ENCODE peak calls at places on chromosomes 16 and 17, in eight cellular contexts. J, Z, L, F, R, I, B and D are unnamed samples. For H3K27me3, the result is how much of the 10 kb centered on the place peaks cover.

GRCh38 chr17:77959926-77960521 is 1.5 kb downstream of the TNRC6C start:
- DNase-seq in J (no peak), Z (peak), L (no peak), F (no peak), R (peak), I (no peak), B (no peak), D (no peak)

GRCh38 chr16:48109496-48109895 is 46.3 kb downstream of the ABCC12 start:
- DNase-seq in J (no peak), Z (no peak), L (no peak), F (no peak), R (no peak), I (no peak), B (no peak), D (no peak)

GRCh38 chr16:3465911-3466584 is 22.6 kb downstream of the NAA60 start:
- DNase-seq in J (no peak), Z (no peak), L (no peak), F (no peak), R (no peak), I (no peak), B (no peak), D (no peak)

GRCh38 chr17:44602970-44603369 is 45.7 kb downstream of the FZD2 start:
- DNase-seq in J (no peak), Z (no peak), L (no peak), F (no peak), R (no peak), I (no peak), B (no peak), D (no peak)

GRCh38 chr17:8192070-8192815 is 2.3 kb upstream of the BORCS6 start:
- DNase-seq in J (no peak), Z (peak), L (peak), F (peak), R (peak), I (no peak), B (peak), D (peak)

GRCh38 chr16:55116165-55116894 is 185.7 kb downstream of the IRX5 start:
- DNase-seq in J (no peak), Z (no peak), L (no peak), F (no peak), R (no peak), I (no peak), B (no peak), D (no peak)

GRCh38 chr16:77974883-77975282 is 47.5 kb upstream of the CLEC3A start:
- DNase-seq in J (no peak), Z (peak), L (no peak), F (no peak), R (no peak), I (no peak), B (no peak), D (no peak)

GRCh38 chr17:38454528-38454927 is 26.3 kb downstream of the ARHGAP23 start:
- DNase-seq in J (peak), Z (no peak), L (no peak), F (peak), R (peak), I (no peak), B (peak), D (peak)

DNA sequence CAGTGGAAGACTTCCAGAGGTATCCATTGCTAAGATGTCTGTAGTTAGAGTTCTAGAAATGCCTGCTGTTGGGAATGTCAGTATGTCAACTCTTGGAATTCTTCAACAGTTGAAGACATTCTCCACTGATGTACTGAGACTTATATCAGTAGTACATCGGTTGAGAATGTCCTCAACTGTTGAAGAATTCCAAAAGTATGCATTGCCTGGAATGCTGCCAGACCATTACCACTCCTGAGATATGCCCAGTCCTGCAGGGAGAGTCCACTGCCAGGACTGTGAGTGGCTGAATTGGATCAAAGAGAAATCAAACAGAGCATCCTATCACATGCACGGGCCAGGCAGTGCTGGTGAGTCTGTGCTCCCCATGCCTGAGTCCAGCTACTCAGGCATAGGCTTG is 42.0 kb downstream of the IL21R start:
- DNase-seq in J (no peak), Z (no peak), L (no peak), F (no peak), R (no peak), I (no peak), B (no peak), D (no peak)
- TF ChIP-seq POLR2AphosphoS5 in J (no peak), Z (no peak), L (no peak), F (no peak), R (no peak), I (no peak), B (no peak), D (no peak)

GRCh38 chr16:2149630-2150417 is 1.4 kb downstream of the RAB26 start:
- DNase-seq in J (no peak), Z (peak), L (no peak), F (no peak), R (no peak), I (no peak), B (no peak), D (no peak)
- H3K27ac ChIP-seq in J (peak), Z (no peak), L (peak), F (peak), R (no peak), I (no peak), B (no peak), D (no peak)

GRCh38 chr17:48692049-48692448 is 30.3 kb downstream of the PRAC1 start:
- DNase-seq in J (no peak), Z (no peak), L (no peak), F (no peak), R (no peak), I (no peak), B (no peak), D (no peak)
- H3K27me3 ChIP-seq in J (under half), Z (under half), L (under half), F (under half), R (under half), I (under half), B (under half), D (under half)

DNA sequence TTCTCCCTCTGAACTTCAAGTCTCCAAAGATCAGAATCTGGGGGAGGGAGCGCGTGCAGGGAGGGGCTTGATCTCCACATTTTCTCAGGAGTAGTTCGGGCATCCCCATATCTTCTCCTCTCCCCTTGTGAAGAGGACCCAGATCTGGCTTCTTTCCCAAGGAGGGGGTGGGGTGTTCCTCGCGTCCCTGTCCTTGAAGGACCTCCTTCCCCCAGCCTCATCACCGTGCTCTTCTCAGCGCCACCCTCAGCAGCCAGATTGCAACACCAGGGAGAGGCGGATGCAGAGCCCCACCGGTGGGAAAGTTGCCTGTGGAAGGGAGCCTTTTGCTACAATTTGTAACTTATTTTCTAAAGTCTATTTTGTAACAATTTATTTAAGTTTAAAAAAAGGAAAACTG is 5.7 kb downstream of the PRSS53 start:
- DNase-seq in J (no peak), Z (no peak), L (peak), F (no peak), R (no peak), I (no peak), B (no peak), D (peak)
- TF ChIP-seq POLR2AphosphoS5 in J (no peak), Z (no peak), L (no peak), F (no peak), R (no peak), I (no peak), B (no peak), D (no peak)

GRCh38 chr16:5032748-5033167 is 977 bp downstream of the NAGPA start:
- DNase-seq in J (no peak), Z (no peak), L (no peak), F (peak), R (peak), I (no peak), B (no peak), D (no peak)
- H3K27ac ChIP-seq in J (peak), Z (no peak), L (no peak), F (peak), R (no peak), I (peak), B (no peak), D (no peak)

GRCh38 chr17:76074390-76075363 is at the start of gene GALR2:
- DNase-seq in J (no peak), Z (peak), L (peak), F (no peak), R (no peak), I (no peak), B (no peak), D (no peak)

GRCh38 chr17:76077582-76078110 is 1.3 kb upstream of the ZACN start:
- DNase-seq in J (no peak), Z (peak), L (peak), F (no peak), R (no peak), I (no peak), B (no peak), D (no peak)

GRCh38 chr17:76076100-76076764 is 1.7 kb downstream of the GALR2 start:
- DNase-seq in J (no peak), Z (peak), L (no peak), F (no peak), R (no peak), I (no peak), B (no peak), D (no peak)

GRCh38 chr17:76076765-76077581 is 2.0 kb upstream of the ZACN start:
- DNase-seq in J (no peak), Z (peak), L (no peak), F (no peak), R (no peak), I (no peak), B (no peak), D (no peak)

GRCh38 chr17:76075364-76076099 is 951 bp downstream of the GALR2 start:
- DNase-seq in J (no peak), Z (peak), L (no peak), F (no peak), R (no peak), I (no peak), B (no peak), D (no peak)
- H3K27me3 ChIP-seq in J (under half), Z (half or more), L (under half), F (under half), R (half or more), I (half or more), B (under half), D (under half)